ENCODE peak calls at places on chromosomes 12 and 14, in six cellular contexts. O is kidney epithelial cell; Y is tibial artery; N is heart left ventricle; A is psoas muscle; R is effector memory CD4-positive, alpha-beta T cell. U is an unnamed sample. For H3K36me3, the result is how much of the 10 kb centered on the place peaks cover.

GRCh38 chr12:5335059-5335458 is 96.8 kb upstream of the NTF3 start:
- DNase-seq in O (no peak), Y (no peak), N (no peak), A (no peak), R (no peak), U (no peak)

GRCh38 chr12:44835641-44836379 is 40.3 kb downstream of the NELL2 start:
- DNase-seq in O (peak), Y (no peak), N (no peak), A (no peak), R (no peak), U (no peak)

GRCh38 chr12:65818454-65819382 is 5.6 kb upstream of the HMGA2 start:
- DNase-seq in O (peak), Y (no peak), N (no peak), A (no peak), R (no peak), U (no peak)

GRCh38 chr12:96985515-96986362 is 78.7 kb downstream of the NEDD1 start:
- DNase-seq in O (no peak), Y (no peak), N (no peak), A (no peak), R (peak), U (no peak)

GRCh38 chr12:99029502-99030271 is 384.6 kb downstream of the APAF1 start:
- DNase-seq in O (no peak), Y (no peak), N (no peak), A (no peak), R (no peak), U (no peak)

GRCh38 chr12:85872497-85873091 is 1.5 kb upstream of the NTS start:
- DNase-seq in O (peak), Y (no peak), N (no peak), A (no peak), R (no peak), U (no peak)

GRCh38 chr14:75979071-75979571 is 2.7 kb downstream of the TGFB3 start:
- DNase-seq in O (no peak), Y (no peak), N (no peak), A (no peak), R (no peak), U (no peak)

GRCh38 chr14:95597784-95598204 is 62.9 kb downstream of the GLRX5 start:
- DNase-seq in O (peak), Y (no peak), N (no peak), A (no peak), R (no peak), U (no peak)

GRCh38 chr12:130832561-130833209 is 6.4 kb downstream of the STX2 start:
- DNase-seq in O (no peak), Y (no peak), N (no peak), A (peak), R (no peak), U (peak)

DNA sequence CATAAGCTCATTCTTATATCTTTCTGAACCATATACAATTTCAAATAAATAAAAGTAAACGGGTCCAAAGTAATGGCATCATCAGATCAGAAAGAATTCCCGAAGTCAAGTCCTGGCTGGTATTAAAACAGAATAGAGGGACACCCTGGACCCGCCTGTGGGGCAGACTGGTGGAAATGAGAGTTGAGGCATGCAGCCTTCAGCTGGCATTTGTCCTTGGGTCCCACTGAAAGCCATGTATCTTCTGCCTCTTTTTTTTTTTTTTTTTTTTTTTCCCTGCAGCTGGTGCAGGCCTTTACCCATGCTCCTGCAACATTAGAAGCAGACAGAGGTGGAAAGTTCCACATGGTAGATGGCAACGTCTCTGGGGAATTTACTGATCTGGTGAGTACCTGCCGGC is 9.9 kb downstream of the AHSA1 start:
- DNase-seq in O (no peak), Y (no peak), N (no peak), A (no peak), R (no peak), U (no peak)
- H3K4me3 ChIP-seq in O (no peak), Y (no peak), N (no peak), A (no peak), R (no peak), U (no peak)

GRCh38 chr12:121442028-121442948 is 42.4 kb downstream of the RNF34 start:
- DNase-seq in O (no peak), Y (no peak), N (no peak), A (no peak), R (no peak), U (no peak)
- H3K36me3 ChIP-seq in O (under half), Y (under half), N (under half), A (half or more), R (half or more), U (under half)

GRCh38 chr12:57693317-57693658 is 644 bp upstream of the OS9 start:
- DNase-seq in O (no peak), Y (no peak), N (no peak), A (no peak), R (no peak), U (no peak)
- H3K4me3 ChIP-seq in O (no peak), Y (peak), N (no peak), A (peak), R (no peak), U (no peak)

DNA sequence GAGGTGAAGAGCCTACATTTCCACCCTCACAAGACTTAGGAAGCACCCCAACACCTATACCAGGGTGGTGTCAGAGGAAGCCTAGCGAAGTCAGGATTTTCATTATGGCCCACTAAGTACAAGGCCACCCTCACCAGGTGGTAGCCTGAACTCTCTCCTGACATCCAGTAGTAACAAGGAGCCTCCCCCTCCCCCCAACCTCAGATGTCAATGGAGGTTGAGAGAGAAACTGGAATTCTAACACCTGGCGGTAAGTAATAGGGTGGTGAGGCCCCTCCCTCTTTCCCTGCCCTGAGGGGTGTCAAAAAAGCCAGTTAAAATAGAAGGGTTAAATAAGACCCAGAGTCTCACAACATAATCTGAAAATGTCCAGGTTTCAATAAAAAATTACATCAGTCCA is 37.6 kb downstream of the SINHCAF start:
- DNase-seq in O (no peak), Y (no peak), N (no peak), A (no peak), R (no peak), U (no peak)
- H3K36me3 ChIP-seq in O (under half), Y (under half), N (under half), A (under half), R (half or more), U (under half)

GRCh38 chr12:108043750-108044149 is 85.3 kb upstream of the WSCD2 start:
- DNase-seq in O (no peak), Y (no peak), N (no peak), A (no peak), R (no peak), U (no peak)

GRCh38 chr12:108048686-108049085 is 80.4 kb upstream of the WSCD2 start:
- DNase-seq in O (no peak), Y (no peak), N (no peak), A (no peak), R (no peak), U (no peak)

GRCh38 chr12:108046135-108046534 is 83.0 kb upstream of the WSCD2 start:
- DNase-seq in O (no peak), Y (no peak), N (no peak), A (no peak), R (no peak), U (no peak)

GRCh38 chr12:108046633-108047032 is 82.5 kb upstream of the WSCD2 start:
- DNase-seq in O (no peak), Y (no peak), N (no peak), A (no peak), R (no peak), U (no peak)

DNA sequence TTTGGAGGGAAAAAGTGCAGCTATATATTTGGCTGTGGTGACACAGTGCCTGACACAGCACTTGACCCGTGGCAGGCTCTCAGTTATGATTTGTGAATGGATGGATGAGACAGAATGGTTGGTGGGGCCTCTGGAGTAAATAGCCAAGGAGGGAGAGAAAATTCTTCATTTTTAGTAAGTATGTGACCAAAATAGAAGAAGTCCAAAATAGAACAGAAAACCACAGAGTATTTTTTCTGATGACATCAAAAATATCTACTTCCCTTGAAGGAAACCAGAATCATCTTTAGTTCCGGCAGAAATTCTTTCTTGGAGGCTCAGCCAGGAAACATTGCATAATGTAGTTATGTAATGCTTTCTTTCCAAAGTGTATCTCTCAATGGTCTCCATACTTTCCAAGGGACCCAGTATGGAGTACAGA is 81.9 kb upstream of the WSCD2 start:
- DNase-seq in O (no peak), Y (no peak), N (no peak), A (no peak), R (no peak), U (no peak)
- H3K4me3 ChIP-seq in O (no peak), Y (peak), N (no peak), A (peak), R (no peak), U (no peak)

DNA sequence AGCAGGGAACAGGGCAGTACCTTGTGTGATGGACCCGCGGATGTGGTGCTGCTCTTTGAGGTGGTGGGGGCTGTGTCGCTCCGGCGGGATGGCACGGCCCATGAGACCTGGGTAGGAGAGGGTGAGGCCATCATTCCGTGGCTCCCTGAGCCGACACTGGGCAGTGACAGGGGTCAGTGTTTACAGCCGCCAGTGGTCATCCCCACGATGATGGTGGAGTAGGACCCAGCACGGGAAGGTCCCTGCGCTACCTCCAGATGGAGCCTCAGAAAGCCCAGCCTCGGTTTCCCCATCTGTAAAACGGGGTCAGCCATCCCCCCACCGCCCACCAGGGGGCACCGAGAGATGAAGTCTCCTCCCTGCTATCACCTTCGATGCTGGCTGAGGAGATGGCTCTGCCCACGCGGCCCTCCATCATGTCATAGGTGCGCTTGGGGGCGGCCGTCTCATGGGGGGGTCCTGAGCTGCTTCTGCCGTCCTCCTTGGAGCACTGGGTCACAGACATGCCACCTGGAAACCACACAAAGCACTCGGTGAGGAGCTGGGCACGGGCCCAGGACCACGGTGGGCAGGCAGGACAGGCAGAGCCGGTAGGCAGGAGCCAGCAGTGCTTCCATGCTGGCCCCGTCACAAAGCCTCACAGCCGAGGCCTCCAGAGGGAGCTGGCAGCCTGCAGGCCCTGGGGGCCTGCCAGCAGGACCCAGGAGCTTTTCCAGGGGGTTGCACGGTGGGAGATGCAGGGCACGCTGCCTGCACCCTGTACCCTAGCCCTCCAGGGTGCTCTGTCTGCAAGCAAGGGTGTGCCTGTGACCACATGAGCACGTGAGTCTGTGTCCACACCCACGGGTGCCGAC is 53.1 kb downstream of the RFLNA start:
- DNase-seq in O (no peak), Y (no peak), N (no peak), A (no peak), R (no peak), U (no peak)
- H3K36me3 ChIP-seq in O (under half), Y (half or more), N (under half), A (half or more), R (half or more), U (under half)

GRCh38 chr12:32145096-32145495 is 38.4 kb downstream of the BICD1 start:
- DNase-seq in O (no peak), Y (no peak), N (no peak), A (no peak), R (no peak), U (no peak)

GRCh38 chr12:32139064-32139421 is 32.4 kb downstream of the BICD1 start:
- DNase-seq in O (no peak), Y (no peak), N (no peak), A (no peak), R (no peak), U (no peak)

GRCh38 chr12:32136404-32136803 is 29.8 kb downstream of the BICD1 start:
- DNase-seq in O (no peak), Y (no peak), N (no peak), A (no peak), R (no peak), U (no peak)

GRCh38 chr12:32135967-32136366 is 29.3 kb downstream of the BICD1 start:
- DNase-seq in O (no peak), Y (no peak), N (no peak), A (no peak), R (no peak), U (no peak)

DNA sequence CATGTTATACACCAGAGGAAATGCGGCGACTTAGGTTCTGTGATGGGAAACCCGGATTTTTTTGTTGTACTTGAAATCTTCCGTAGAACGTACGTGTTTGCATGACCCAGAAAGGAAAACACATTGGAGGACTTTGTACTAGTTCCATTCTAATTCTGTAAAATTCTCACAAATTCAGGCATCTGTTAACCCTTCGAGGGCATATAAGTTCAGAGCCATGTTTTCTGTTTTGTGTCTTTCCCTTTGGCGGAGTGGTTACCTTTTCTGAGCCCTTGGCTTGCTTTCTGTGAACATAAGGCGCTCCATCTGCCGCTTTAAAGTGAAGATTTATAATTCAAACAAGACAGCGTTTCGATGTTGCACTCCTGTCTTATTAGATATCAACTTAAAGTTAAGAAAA is 34.2 kb downstream of the BICD1 start:
- DNase-seq in O (no peak), Y (no peak), N (no peak), A (no peak), R (no peak), U (no peak)
- H3K4me3 ChIP-seq in O (no peak), Y (no peak), N (no peak), A (peak), R (no peak), U (no peak)

DNA sequence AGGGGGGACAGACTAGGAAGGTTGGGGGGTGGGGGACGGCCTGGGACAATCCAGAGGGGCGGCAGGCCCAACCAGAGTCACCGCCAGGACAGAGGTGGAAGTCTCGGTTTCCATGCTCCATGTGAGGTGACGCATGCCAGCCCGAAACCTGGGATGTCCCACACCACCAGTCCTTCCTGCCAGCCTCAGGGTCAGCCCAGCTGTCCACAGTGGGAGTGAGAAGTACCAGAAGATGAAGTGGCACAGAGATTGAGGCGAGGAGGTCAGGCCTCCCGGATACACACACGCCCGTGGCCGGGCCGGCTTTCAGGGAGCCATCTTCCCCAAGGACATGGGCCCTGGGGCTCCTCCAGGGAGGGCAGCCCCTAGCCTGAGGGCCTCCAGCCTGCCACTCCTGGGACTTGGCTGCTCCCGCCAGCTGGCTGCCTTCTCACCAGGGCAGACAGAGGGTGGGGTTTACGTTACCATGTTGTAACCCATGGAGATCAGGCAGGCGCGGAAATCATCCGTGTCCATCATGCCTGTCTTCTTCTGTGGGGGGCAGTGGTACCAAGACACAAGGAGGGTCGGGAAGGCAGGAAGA is 85.2 kb upstream of the ZFP36L1 start:
- DNase-seq in O (no peak), Y (peak), N (no peak), A (no peak), R (no peak), U (no peak)
- H3K36me3 ChIP-seq in O (under half), Y (half or more), N (under half), A (half or more), R (half or more), U (half or more)

GRCh38 chr14:85934886-85935254 is 404.9 kb downstream of the FLRT2 start:
- DNase-seq in O (no peak), Y (no peak), N (no peak), A (no peak), R (no peak), U (no peak)

GRCh38 chr14:85934123-85934885 is 404.4 kb downstream of the FLRT2 start:
- DNase-seq in O (no peak), Y (no peak), N (peak), A (no peak), R (peak), U (no peak)
- H3K4me3 ChIP-seq in O (no peak), Y (peak), N (peak), A (peak), R (peak), U (no peak)

U was measured in lung.